ENCODE peak calls at places on chromosomes 4 and X, in eight cellular contexts. One of them, this sample, is unnamed. For H3K4me1, the result is how much of the 10 kb centered on the place peaks cover.

GRCh38 chr4:53928825-53929224 is 135.6 kb downstream of the CHIC2 start:
- DNase-seq in tibial nerve: no peak
- DNase-seq in CD8-positive, alpha-beta T cell: no peak
- DNase-seq in endodermal cell: peak
- DNase-seq in tibial artery: no peak
- DNase-seq in psoas muscle: no peak
- DNase-seq in ascending aorta: no peak
- DNase-seq in A549: no peak
- DNase-seq in this sample: no peak

GRCh38 chr4:58587856-58588255 is 1477.7 kb upstream of the IGFBP7 start:
- DNase-seq in ascending aorta: no peak
- DNase-seq in CD8-positive, alpha-beta T cell: no peak
- DNase-seq in A549: peak
- DNase-seq in tibial artery: no peak
- DNase-seq in endodermal cell: no peak
- DNase-seq in psoas muscle: no peak
- DNase-seq in tibial nerve: no peak
- DNase-seq in this sample: no peak

GRCh38 chrX:101287402-101287801 is 3.7 kb downstream of the TAF7L start:
- DNase-seq in psoas muscle: no peak
- DNase-seq in ascending aorta: no peak
- DNase-seq in tibial nerve: no peak
- DNase-seq in A549: peak
- DNase-seq in tibial artery: no peak
- DNase-seq in endodermal cell: no peak
- DNase-seq in CD8-positive, alpha-beta T cell: no peak
- DNase-seq in this sample: peak

GRCh38 chr4:124712417-124713212 is at the start of gene ANKRD50:
- DNase-seq in endodermal cell: peak
- DNase-seq in tibial nerve: peak
- DNase-seq in A549: peak
- DNase-seq in CD8-positive, alpha-beta T cell: peak
- DNase-seq in psoas muscle: peak
- DNase-seq in tibial artery: peak
- DNase-seq in ascending aorta: peak
- DNase-seq in this sample: peak

GRCh38 chr4:163251204-163251603 is 81.2 kb downstream of the NPY1R start:
- DNase-seq in ascending aorta: no peak
- DNase-seq in A549: peak
- DNase-seq in tibial nerve: no peak
- DNase-seq in CD8-positive, alpha-beta T cell: no peak
- DNase-seq in psoas muscle: no peak
- DNase-seq in endodermal cell: peak
- DNase-seq in tibial artery: no peak
- DNase-seq in this sample: no peak

GRCh38 chr4:73698217-73698616 is 42.2 kb upstream of the CXCL8 start:
- DNase-seq in tibial artery: no peak
- DNase-seq in endodermal cell: no peak
- DNase-seq in psoas muscle: no peak
- DNase-seq in ascending aorta: no peak
- DNase-seq in CD8-positive, alpha-beta T cell: no peak
- DNase-seq in tibial nerve: no peak
- DNase-seq in A549: no peak
- DNase-seq in this sample: peak

GRCh38 chr4:1604706-1605205 is 79.4 kb downstream of the FAM53A start:
- DNase-seq in CD8-positive, alpha-beta T cell: peak
- DNase-seq in tibial artery: no peak
- DNase-seq in endodermal cell: no peak
- DNase-seq in ascending aorta: no peak
- DNase-seq in A549: no peak
- DNase-seq in tibial nerve: no peak
- DNase-seq in psoas muscle: no peak
- DNase-seq in this sample: no peak

GRCh38 chr4:138898282-138898681 is 117.3 kb upstream of the NOCT start:
- DNase-seq in tibial nerve: no peak
- DNase-seq in ascending aorta: no peak
- DNase-seq in tibial artery: no peak
- DNase-seq in CD8-positive, alpha-beta T cell: no peak
- DNase-seq in A549: no peak
- DNase-seq in endodermal cell: no peak
- DNase-seq in psoas muscle: no peak
- DNase-seq in this sample: no peak

GRCh38 chr4:57034571-57034970 is 55.9 kb downstream of the POLR2B start:
- DNase-seq in tibial artery: no peak
- DNase-seq in CD8-positive, alpha-beta T cell: no peak
- DNase-seq in endodermal cell: no peak
- DNase-seq in A549: no peak
- DNase-seq in ascending aorta: no peak
- DNase-seq in psoas muscle: no peak
- DNase-seq in tibial nerve: no peak
- DNase-seq in this sample: no peak

GRCh38 chrX:46179748-46180147 is 365.5 kb downstream of the ZNF674 start:
- DNase-seq in psoas muscle: no peak
- DNase-seq in ascending aorta: no peak
- DNase-seq in tibial nerve: no peak
- DNase-seq in tibial artery: no peak
- DNase-seq in A549: no peak
- DNase-seq in endodermal cell: no peak
- DNase-seq in CD8-positive, alpha-beta T cell: no peak
- DNase-seq in this sample: no peak

GRCh38 chr4:115629270-115629669 is 515.9 kb upstream of the NDST4 start:
- DNase-seq in tibial artery: no peak
- DNase-seq in tibial nerve: no peak
- DNase-seq in endodermal cell: no peak
- DNase-seq in ascending aorta: no peak
- DNase-seq in psoas muscle: no peak
- DNase-seq in A549: no peak
- DNase-seq in CD8-positive, alpha-beta T cell: no peak
- DNase-seq in this sample: no peak

GRCh38 chr4:118889313-118889694 is 650 bp downstream of the SYNPO2 start:
- DNase-seq in ascending aorta: no peak
- DNase-seq in CD8-positive, alpha-beta T cell: no peak
- DNase-seq in psoas muscle: no peak
- DNase-seq in A549: no peak
- DNase-seq in tibial nerve: no peak
- DNase-seq in endodermal cell: no peak
- DNase-seq in tibial artery: no peak
- DNase-seq in this sample: no peak

GRCh38 chrX:153925739-153926593 is at the start of gene ARHGAP4:
- DNase-seq in endodermal cell: no peak
- DNase-seq in tibial nerve: no peak
- DNase-seq in ascending aorta: no peak
- DNase-seq in A549: no peak
- DNase-seq in psoas muscle: no peak
- DNase-seq in CD8-positive, alpha-beta T cell: peak
- DNase-seq in tibial artery: no peak
- DNase-seq in this sample: no peak

GRCh38 chr4:115259651-115260050 is 146.2 kb upstream of the NDST4 start:
- DNase-seq in ascending aorta: no peak
- DNase-seq in endodermal cell: no peak
- DNase-seq in tibial nerve: no peak
- DNase-seq in psoas muscle: no peak
- DNase-seq in CD8-positive, alpha-beta T cell: no peak
- DNase-seq in A549: no peak
- DNase-seq in tibial artery: no peak
- DNase-seq in this sample: no peak

GRCh38 chrX:113548308-113549015 is 707.8 kb upstream of the AMOT start:
- DNase-seq in tibial nerve: no peak
- DNase-seq in endodermal cell: peak
- DNase-seq in tibial artery: no peak
- DNase-seq in ascending aorta: no peak
- DNase-seq in A549: no peak
- DNase-seq in psoas muscle: no peak
- DNase-seq in CD8-positive, alpha-beta T cell: no peak
- DNase-seq in this sample: no peak

GRCh38 chr4:100268807-100269206 is 78.5 kb upstream of the DDIT4L start:
- DNase-seq in psoas muscle: no peak
- DNase-seq in ascending aorta: no peak
- DNase-seq in tibial nerve: no peak
- DNase-seq in endodermal cell: no peak
- DNase-seq in A549: no peak
- DNase-seq in tibial artery: no peak
- DNase-seq in CD8-positive, alpha-beta T cell: no peak
- DNase-seq in this sample: no peak

DNA sequence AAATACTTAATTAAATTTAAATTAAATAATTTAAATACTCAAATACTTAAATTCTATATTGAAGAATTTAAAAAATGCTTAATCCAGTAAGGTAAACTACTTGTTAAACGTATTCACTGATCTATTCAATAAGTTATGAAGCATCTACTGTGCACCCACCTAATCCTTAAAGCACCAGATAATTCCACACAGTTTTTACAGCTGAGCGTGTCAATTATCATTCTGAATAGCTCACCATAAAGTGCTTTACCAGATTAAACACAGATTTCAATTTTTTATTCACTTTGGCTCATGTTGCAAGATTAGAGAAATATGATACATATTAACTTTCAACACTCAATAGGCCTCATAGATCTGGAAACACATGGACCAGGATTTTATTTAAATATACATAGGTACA is 79.2 kb upstream of the DDIT4L start:
- DNase-seq in tibial nerve: no peak
- DNase-seq in psoas muscle: no peak
- DNase-seq in ascending aorta: no peak
- DNase-seq in endodermal cell: no peak
- DNase-seq in A549: no peak
- DNase-seq in tibial artery: no peak
- DNase-seq in CD8-positive, alpha-beta T cell: no peak
- DNase-seq in this sample: no peak
- TF ChIP-seq CTCF in tibial nerve: no peak
- TF ChIP-seq CTCF in psoas muscle: no peak
- TF ChIP-seq CTCF in ascending aorta: no peak
- TF ChIP-seq CTCF in endodermal cell: no peak
- TF ChIP-seq CTCF in A549: no peak
- TF ChIP-seq CTCF in tibial artery: no peak
- TF ChIP-seq CTCF in CD8-positive, alpha-beta T cell: no peak
- TF ChIP-seq CTCF in this sample: no peak

GRCh38 chrX:129768586-129769466 is 10.9 kb upstream of the SASH3 start:
- DNase-seq in tibial artery: no peak
- DNase-seq in tibial nerve: no peak
- DNase-seq in ascending aorta: no peak
- DNase-seq in CD8-positive, alpha-beta T cell: no peak
- DNase-seq in endodermal cell: no peak
- DNase-seq in psoas muscle: no peak
- DNase-seq in A549: no peak
- DNase-seq in this sample: no peak
- H3K4me1 ChIP-seq in tibial artery: under half
- H3K4me1 ChIP-seq in tibial nerve: under half
- H3K4me1 ChIP-seq in ascending aorta: under half
- H3K4me1 ChIP-seq in CD8-positive, alpha-beta T cell: half or more
- H3K4me1 ChIP-seq in endodermal cell: under half
- H3K4me1 ChIP-seq in psoas muscle: under half
- H3K4me1 ChIP-seq in A549: under half
- H3K4me1 ChIP-seq in this sample: under half

DNA sequence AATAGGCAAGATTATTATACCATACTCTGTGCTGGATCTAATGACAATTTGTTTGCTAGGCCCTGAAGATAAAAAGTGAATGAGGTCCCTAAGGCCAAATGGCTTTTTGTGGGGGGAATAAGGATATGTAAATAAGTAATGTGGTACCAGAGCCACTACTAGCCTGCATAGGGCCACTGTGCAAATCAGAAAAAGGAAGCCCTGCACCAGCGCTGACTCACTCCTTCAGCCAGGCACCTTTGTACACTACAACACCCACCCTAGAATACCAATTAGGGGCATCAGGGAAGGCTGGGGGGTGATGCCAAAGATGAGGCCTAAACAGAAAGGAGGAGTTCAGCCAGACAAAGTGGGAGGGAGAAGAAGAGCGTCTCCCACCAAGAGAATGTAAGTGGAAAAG is 122.2 kb downstream of the CAMK2D start:
- DNase-seq in psoas muscle: no peak
- DNase-seq in tibial artery: no peak
- DNase-seq in A549: no peak
- DNase-seq in ascending aorta: no peak
- DNase-seq in CD8-positive, alpha-beta T cell: no peak
- DNase-seq in endodermal cell: no peak
- DNase-seq in tibial nerve: no peak
- DNase-seq in this sample: no peak
- H3K27ac ChIP-seq in psoas muscle: no peak
- H3K27ac ChIP-seq in tibial artery: peak
- H3K27ac ChIP-seq in A549: peak
- H3K27ac ChIP-seq in ascending aorta: peak
- H3K27ac ChIP-seq in CD8-positive, alpha-beta T cell: no peak
- H3K27ac ChIP-seq in endodermal cell: no peak
- H3K27ac ChIP-seq in tibial nerve: no peak
- H3K27ac ChIP-seq in this sample: no peak

GRCh38 chr4:2798399-2799301 is 5.8 kb downstream of the SH3BP2 start:
- DNase-seq in tibial nerve: peak
- DNase-seq in tibial artery: peak
- DNase-seq in A549: no peak
- DNase-seq in psoas muscle: peak
- DNase-seq in ascending aorta: peak
- DNase-seq in endodermal cell: no peak
- DNase-seq in CD8-positive, alpha-beta T cell: peak
- DNase-seq in this sample: no peak

GRCh38 chr4:2799444-2799911 is 6.6 kb downstream of the SH3BP2 start:
- DNase-seq in tibial nerve: peak
- DNase-seq in psoas muscle: peak
- DNase-seq in CD8-positive, alpha-beta T cell: peak
- DNase-seq in endodermal cell: no peak
- DNase-seq in A549: no peak
- DNase-seq in tibial artery: peak
- DNase-seq in ascending aorta: peak
- DNase-seq in this sample: no peak

GRCh38 chr4:2800691-2801596 is 8.1 kb downstream of the SH3BP2 start:
- DNase-seq in endodermal cell: peak
- DNase-seq in psoas muscle: peak
- DNase-seq in CD8-positive, alpha-beta T cell: peak
- DNase-seq in ascending aorta: peak
- DNase-seq in tibial artery: peak
- DNase-seq in tibial nerve: peak
- DNase-seq in A549: no peak
- DNase-seq in this sample: no peak

GRCh38 chr4:2797545-2798305 is 4.8 kb downstream of the SH3BP2 start:
- DNase-seq in CD8-positive, alpha-beta T cell: peak
- DNase-seq in tibial artery: peak
- DNase-seq in tibial nerve: peak
- DNase-seq in A549: no peak
- DNase-seq in endodermal cell: no peak
- DNase-seq in ascending aorta: no peak
- DNase-seq in psoas muscle: peak
- DNase-seq in this sample: no peak

DNA sequence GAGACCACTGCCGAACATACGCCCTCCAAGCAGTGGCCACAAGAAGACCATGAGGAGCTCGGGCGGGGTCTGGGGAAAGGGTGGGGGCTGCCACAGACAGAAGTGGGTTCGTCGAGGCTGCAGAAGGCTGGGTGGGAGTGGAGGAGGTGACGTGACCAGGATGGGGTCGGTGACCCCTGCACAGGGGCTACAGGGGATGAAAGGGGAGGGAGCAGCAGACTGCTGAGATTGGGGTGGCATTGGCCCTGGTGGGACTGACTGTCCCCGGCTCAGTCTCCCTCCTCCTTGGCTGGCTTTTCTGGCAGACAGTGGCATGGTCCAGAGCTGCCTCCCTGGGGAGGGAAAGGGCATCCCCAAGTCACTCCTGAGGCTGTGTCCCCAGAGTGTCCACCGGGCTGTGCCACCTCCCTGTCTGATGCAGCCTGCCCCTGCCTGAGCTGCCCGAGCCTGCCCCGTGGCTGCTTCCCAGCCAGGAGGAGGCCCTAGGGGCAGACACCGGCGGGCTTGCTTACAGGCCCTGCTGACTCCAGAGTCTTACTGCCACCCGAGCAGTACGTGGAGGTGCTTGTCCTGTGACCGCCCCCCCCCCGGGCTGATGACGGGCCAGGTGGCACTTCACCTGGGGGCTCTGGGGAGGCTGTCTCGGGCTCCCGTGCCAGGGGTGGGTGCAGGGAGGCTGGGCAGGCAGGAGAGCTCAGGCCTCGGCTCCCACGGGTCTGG is 7.2 kb downstream of the SH3BP2 start:
- DNase-seq in ascending aorta: peak
- DNase-seq in tibial nerve: no peak
- DNase-seq in endodermal cell: no peak
- DNase-seq in A549: no peak
- DNase-seq in CD8-positive, alpha-beta T cell: peak
- DNase-seq in tibial artery: peak
- DNase-seq in psoas muscle: peak
- DNase-seq in this sample: no peak
- TF ChIP-seq CTCF in ascending aorta: no peak
- TF ChIP-seq CTCF in tibial nerve: no peak
- TF ChIP-seq CTCF in endodermal cell: no peak
- TF ChIP-seq CTCF in A549: no peak
- TF ChIP-seq CTCF in CD8-positive, alpha-beta T cell: no peak
- TF ChIP-seq CTCF in tibial artery: no peak
- TF ChIP-seq CTCF in psoas muscle: no peak
- TF ChIP-seq CTCF in this sample: no peak